ENCODE peak calls at places on chromosomes 2 and 18, in six cellular contexts. One of them, this sample, is unnamed.

GRCh38 chr2:97919858-97920257 is 75.9 kb downstream of the TMEM131 start:
- DNase-seq in HCT116: no peak
- DNase-seq in fibroblast of lung: no peak
- DNase-seq in fibroblast of pulmonary artery: no peak
- DNase-seq in CD8-positive, alpha-beta T cell: no peak
- DNase-seq in astrocyte of the spinal cord: no peak
- DNase-seq in this sample: no peak

GRCh38 chr2:72755647-72756423 is 70.0 kb downstream of the EXOC6B start:
- DNase-seq in HCT116: no peak
- DNase-seq in fibroblast of lung: peak
- DNase-seq in fibroblast of pulmonary artery: peak
- DNase-seq in CD8-positive, alpha-beta T cell: no peak
- DNase-seq in astrocyte of the spinal cord: no peak
- DNase-seq in this sample: peak

GRCh38 chr2:128322651-128323491 is 4.2 kb upstream of the HS6ST1 start:
- DNase-seq in HCT116: no peak
- DNase-seq in fibroblast of lung: no peak
- DNase-seq in fibroblast of pulmonary artery: no peak
- DNase-seq in CD8-positive, alpha-beta T cell: peak
- DNase-seq in astrocyte of the spinal cord: no peak
- DNase-seq in this sample: no peak

GRCh38 chr2:226790436-226790835 is 9.2 kb downstream of the IRS1 start:
- DNase-seq in HCT116: no peak
- DNase-seq in fibroblast of lung: no peak
- DNase-seq in fibroblast of pulmonary artery: no peak
- DNase-seq in CD8-positive, alpha-beta T cell: no peak
- DNase-seq in astrocyte of the spinal cord: no peak
- DNase-seq in this sample: no peak

GRCh38 chr18:59779979-59780378 is 82.8 kb upstream of the CCBE1 start:
- DNase-seq in HCT116: no peak
- DNase-seq in fibroblast of lung: peak
- DNase-seq in fibroblast of pulmonary artery: peak
- DNase-seq in CD8-positive, alpha-beta T cell: no peak
- DNase-seq in astrocyte of the spinal cord: peak
- DNase-seq in this sample: peak

GRCh38 chr2:84494070-84494469 is 22.2 kb upstream of the DNAH6 start:
- DNase-seq in HCT116: no peak
- DNase-seq in fibroblast of lung: peak
- DNase-seq in fibroblast of pulmonary artery: peak
- DNase-seq in CD8-positive, alpha-beta T cell: no peak
- DNase-seq in astrocyte of the spinal cord: peak
- DNase-seq in this sample: no peak

GRCh38 chr2:106974891-106975290 is 88.9 kb upstream of the ST6GAL2 start:
- DNase-seq in HCT116: no peak
- DNase-seq in fibroblast of lung: no peak
- DNase-seq in fibroblast of pulmonary artery: no peak
- DNase-seq in CD8-positive, alpha-beta T cell: no peak
- DNase-seq in astrocyte of the spinal cord: no peak
- DNase-seq in this sample: no peak

GRCh38 chr2:44295636-44296359 is 20.5 kb downstream of the SLC3A1 start:
- DNase-seq in HCT116: no peak
- DNase-seq in fibroblast of lung: no peak
- DNase-seq in fibroblast of pulmonary artery: no peak
- DNase-seq in CD8-positive, alpha-beta T cell: no peak
- DNase-seq in astrocyte of the spinal cord: no peak
- DNase-seq in this sample: no peak

GRCh38 chr2:144505245-144505801 is 14.6 kb downstream of the ZEB2 start:
- DNase-seq in HCT116: no peak
- DNase-seq in fibroblast of lung: peak
- DNase-seq in fibroblast of pulmonary artery: peak
- DNase-seq in CD8-positive, alpha-beta T cell: no peak
- DNase-seq in astrocyte of the spinal cord: peak
- DNase-seq in this sample: peak

GRCh38 chr2:15042824-15043223 is 410.3 kb downstream of the LRATD1 start:
- DNase-seq in HCT116: no peak
- DNase-seq in fibroblast of lung: peak
- DNase-seq in fibroblast of pulmonary artery: peak
- DNase-seq in CD8-positive, alpha-beta T cell: no peak
- DNase-seq in astrocyte of the spinal cord: peak
- DNase-seq in this sample: peak

GRCh38 chr18:9130806-9131205 is 5.8 kb upstream of the ANKRD12 start:
- DNase-seq in HCT116: no peak
- DNase-seq in fibroblast of lung: no peak
- DNase-seq in fibroblast of pulmonary artery: no peak
- DNase-seq in CD8-positive, alpha-beta T cell: no peak
- DNase-seq in astrocyte of the spinal cord: no peak
- DNase-seq in this sample: no peak

GRCh38 chr2:48312126-48312525 is 217.8 kb upstream of the STON1 start:
- DNase-seq in HCT116: no peak
- DNase-seq in fibroblast of lung: peak
- DNase-seq in fibroblast of pulmonary artery: no peak
- DNase-seq in CD8-positive, alpha-beta T cell: no peak
- DNase-seq in astrocyte of the spinal cord: no peak
- DNase-seq in this sample: peak

GRCh38 chr2:96154506-96155380 is 9.5 kb upstream of the DUSP2 start:
- DNase-seq in HCT116: no peak
- DNase-seq in fibroblast of lung: no peak
- DNase-seq in fibroblast of pulmonary artery: no peak
- DNase-seq in CD8-positive, alpha-beta T cell: no peak
- DNase-seq in astrocyte of the spinal cord: no peak
- DNase-seq in this sample: no peak

GRCh38 chr2:60532421-60532820 is 21.0 kb downstream of the BCL11A start:
- DNase-seq in HCT116: no peak
- DNase-seq in fibroblast of lung: no peak
- DNase-seq in fibroblast of pulmonary artery: no peak
- DNase-seq in CD8-positive, alpha-beta T cell: no peak
- DNase-seq in astrocyte of the spinal cord: no peak
- DNase-seq in this sample: no peak

GRCh38 chr18:12086249-12086648 is 7.4 kb upstream of the ANKRD62 start:
- DNase-seq in HCT116: no peak
- DNase-seq in fibroblast of lung: no peak
- DNase-seq in fibroblast of pulmonary artery: no peak
- DNase-seq in CD8-positive, alpha-beta T cell: no peak
- DNase-seq in astrocyte of the spinal cord: no peak
- DNase-seq in this sample: no peak

GRCh38 chr2:230899786-230900185 is 25.3 kb downstream of the GPR55 start:
- DNase-seq in HCT116: no peak
- DNase-seq in fibroblast of lung: no peak
- DNase-seq in fibroblast of pulmonary artery: no peak
- DNase-seq in CD8-positive, alpha-beta T cell: no peak
- DNase-seq in astrocyte of the spinal cord: no peak
- DNase-seq in this sample: no peak

GRCh38 chr2:46489430-46489829 is 10.1 kb downstream of the TMEM247 start:
- DNase-seq in HCT116: no peak
- DNase-seq in fibroblast of lung: no peak
- DNase-seq in fibroblast of pulmonary artery: no peak
- DNase-seq in CD8-positive, alpha-beta T cell: no peak
- DNase-seq in astrocyte of the spinal cord: no peak
- DNase-seq in this sample: no peak

GRCh38 chr2:106078091-106078490 is 116.0 kb downstream of the UXS1 start:
- DNase-seq in HCT116: no peak
- DNase-seq in fibroblast of lung: no peak
- DNase-seq in fibroblast of pulmonary artery: no peak
- DNase-seq in CD8-positive, alpha-beta T cell: peak
- DNase-seq in astrocyte of the spinal cord: no peak
- DNase-seq in this sample: no peak

GRCh38 chr2:44912660-44913059 is 28.8 kb upstream of the SIX3 start:
- DNase-seq in HCT116: no peak
- DNase-seq in fibroblast of lung: peak
- DNase-seq in fibroblast of pulmonary artery: peak
- DNase-seq in CD8-positive, alpha-beta T cell: no peak
- DNase-seq in astrocyte of the spinal cord: no peak
- DNase-seq in this sample: peak

GRCh38 chr18:55275042-55275897 is 312.7 kb downstream of the TCF4 start:
- DNase-seq in HCT116: no peak
- DNase-seq in fibroblast of lung: peak
- DNase-seq in fibroblast of pulmonary artery: peak
- DNase-seq in CD8-positive, alpha-beta T cell: no peak
- DNase-seq in astrocyte of the spinal cord: peak
- DNase-seq in this sample: peak

GRCh38 chr18:42883177-42883576 is 232.3 kb downstream of the RIT2 start:
- DNase-seq in HCT116: no peak
- DNase-seq in fibroblast of lung: no peak
- DNase-seq in fibroblast of pulmonary artery: no peak
- DNase-seq in CD8-positive, alpha-beta T cell: no peak
- DNase-seq in astrocyte of the spinal cord: no peak
- DNase-seq in this sample: no peak

GRCh38 chr18:58584219-58585127 is 44.4 kb downstream of the ALPK2 start:
- DNase-seq in HCT116: no peak
- DNase-seq in fibroblast of lung: peak
- DNase-seq in fibroblast of pulmonary artery: peak
- DNase-seq in CD8-positive, alpha-beta T cell: no peak
- DNase-seq in astrocyte of the spinal cord: peak
- DNase-seq in this sample: peak

GRCh38 chr18:38445485-38446145 is 880.0 kb upstream of the CELF4 start:
- DNase-seq in HCT116: no peak
- DNase-seq in fibroblast of lung: no peak
- DNase-seq in fibroblast of pulmonary artery: no peak
- DNase-seq in CD8-positive, alpha-beta T cell: no peak
- DNase-seq in astrocyte of the spinal cord: no peak
- DNase-seq in this sample: no peak

GRCh38 chr2:224948859-224949258 is 93.4 kb downstream of the DOCK10 start:
- DNase-seq in HCT116: no peak
- DNase-seq in fibroblast of lung: peak
- DNase-seq in fibroblast of pulmonary artery: peak
- DNase-seq in CD8-positive, alpha-beta T cell: no peak
- DNase-seq in astrocyte of the spinal cord: peak
- DNase-seq in this sample: peak

GRCh38 chr2:96683307-96683706 is 40.7 kb downstream of the FER1L5 start:
- DNase-seq in HCT116: no peak
- DNase-seq in fibroblast of lung: no peak
- DNase-seq in fibroblast of pulmonary artery: no peak
- DNase-seq in CD8-positive, alpha-beta T cell: no peak
- DNase-seq in astrocyte of the spinal cord: no peak
- DNase-seq in this sample: no peak

GRCh38 chr2:61978522-61978921 is 73.0 kb downstream of the COMMD1 start:
- DNase-seq in HCT116: no peak
- DNase-seq in fibroblast of lung: no peak
- DNase-seq in fibroblast of pulmonary artery: peak
- DNase-seq in CD8-positive, alpha-beta T cell: no peak
- DNase-seq in astrocyte of the spinal cord: no peak
- DNase-seq in this sample: no peak

GRCh38 chr18:48020337-48021250 is 90.1 kb upstream of the SMAD2 start:
- DNase-seq in HCT116: no peak
- DNase-seq in fibroblast of lung: no peak
- DNase-seq in fibroblast of pulmonary artery: no peak
- DNase-seq in CD8-positive, alpha-beta T cell: no peak
- DNase-seq in astrocyte of the spinal cord: no peak
- DNase-seq in this sample: no peak
- TF ChIP-seq CTCF in HCT116: no peak
- TF ChIP-seq CTCF in fibroblast of lung: no peak
- TF ChIP-seq CTCF in fibroblast of pulmonary artery: no peak
- TF ChIP-seq CTCF in CD8-positive, alpha-beta T cell: no peak
- TF ChIP-seq CTCF in astrocyte of the spinal cord: no peak
- TF ChIP-seq CTCF in this sample: no peak

DNA sequence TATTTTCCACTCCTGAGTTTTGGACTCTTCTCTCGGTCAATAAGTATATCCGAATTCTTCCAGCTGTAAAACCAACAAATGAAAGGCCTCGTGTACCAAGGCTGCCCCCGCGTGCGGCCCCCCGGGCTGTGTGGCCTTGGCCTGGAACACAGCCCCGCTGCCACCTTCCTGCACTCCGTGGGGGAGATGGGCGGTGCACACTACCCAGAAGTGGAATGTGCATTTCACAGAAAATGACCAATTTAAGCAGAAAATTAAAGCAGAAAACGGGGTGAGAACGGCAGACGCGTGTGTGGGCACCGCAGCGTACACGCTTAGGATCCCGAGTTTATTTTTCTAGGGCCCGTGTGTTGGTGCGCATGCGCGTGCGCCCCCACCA is 34.4 kb upstream of the ZNF516 start:
- DNase-seq in HCT116: no peak
- DNase-seq in fibroblast of lung: no peak
- DNase-seq in fibroblast of pulmonary artery: no peak
- DNase-seq in CD8-positive, alpha-beta T cell: no peak
- DNase-seq in astrocyte of the spinal cord: no peak
- DNase-seq in this sample: no peak
- H3K4me3 ChIP-seq in HCT116: no peak
- H3K4me3 ChIP-seq in fibroblast of lung: peak
- H3K4me3 ChIP-seq in fibroblast of pulmonary artery: peak
- H3K4me3 ChIP-seq in CD8-positive, alpha-beta T cell: peak
- H3K4me3 ChIP-seq in astrocyte of the spinal cord: no peak
- H3K4me3 ChIP-seq in this sample: no peak

DNA sequence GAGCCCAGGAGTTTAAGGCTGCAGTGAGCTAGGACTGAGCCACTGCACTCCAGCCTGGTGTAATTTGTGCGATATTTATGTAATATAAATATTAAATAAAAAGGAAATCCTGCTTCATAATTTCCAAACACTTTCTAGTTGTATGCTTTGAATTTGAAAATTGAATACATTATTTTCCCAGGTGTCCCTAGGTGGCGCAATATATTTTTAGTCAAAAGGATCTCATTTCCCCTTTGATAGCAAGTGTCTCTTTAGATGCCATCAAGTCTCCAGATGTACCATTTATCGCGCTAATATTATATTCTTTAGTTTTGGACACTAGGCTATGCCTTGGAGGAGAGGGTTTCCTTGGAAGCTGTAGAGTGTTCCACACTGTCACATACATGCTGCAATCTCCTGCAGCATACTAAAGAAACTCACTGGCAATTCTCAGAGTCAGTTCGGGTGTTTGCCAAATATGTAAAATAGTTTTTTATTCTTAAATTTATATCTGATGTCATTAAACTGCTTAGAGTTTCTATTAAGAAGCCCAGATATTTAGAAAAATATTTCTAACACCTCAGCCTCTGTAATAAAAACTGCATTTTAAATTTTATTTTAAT is 5.6 kb upstream of the WDR7 start:
- DNase-seq in HCT116: peak
- DNase-seq in fibroblast of lung: no peak
- DNase-seq in fibroblast of pulmonary artery: no peak
- DNase-seq in CD8-positive, alpha-beta T cell: no peak
- DNase-seq in astrocyte of the spinal cord: no peak
- DNase-seq in this sample: peak
- TF ChIP-seq CTCF in HCT116: no peak
- TF ChIP-seq CTCF in fibroblast of lung: peak
- TF ChIP-seq CTCF in fibroblast of pulmonary artery: peak
- TF ChIP-seq CTCF in CD8-positive, alpha-beta T cell: peak
- TF ChIP-seq CTCF in astrocyte of the spinal cord: peak
- TF ChIP-seq CTCF in this sample: peak

GRCh38 chr18:21602302-21602592 is 1.7 kb upstream of the ESCO1 start:
- DNase-seq in HCT116: no peak
- DNase-seq in fibroblast of lung: no peak
- DNase-seq in fibroblast of pulmonary artery: no peak
- DNase-seq in CD8-positive, alpha-beta T cell: no peak
- DNase-seq in astrocyte of the spinal cord: no peak
- DNase-seq in this sample: no peak

GRCh38 chr18:21598726-21599584 is 1.5 kb downstream of the ESCO1 start:
- DNase-seq in HCT116: peak
- DNase-seq in fibroblast of lung: no peak
- DNase-seq in fibroblast of pulmonary artery: peak
- DNase-seq in CD8-positive, alpha-beta T cell: no peak
- DNase-seq in astrocyte of the spinal cord: no peak
- DNase-seq in this sample: no peak

GRCh38 chr18:21597616-21598015 is 2.9 kb downstream of the ESCO1 start:
- DNase-seq in HCT116: no peak
- DNase-seq in fibroblast of lung: no peak
- DNase-seq in fibroblast of pulmonary artery: no peak
- DNase-seq in CD8-positive, alpha-beta T cell: no peak
- DNase-seq in astrocyte of the spinal cord: no peak
- DNase-seq in this sample: no peak

GRCh38 chr18:21600526-21601410 is at the start of gene ESCO1:
- DNase-seq in HCT116: peak
- DNase-seq in fibroblast of lung: peak
- DNase-seq in fibroblast of pulmonary artery: peak
- DNase-seq in CD8-positive, alpha-beta T cell: peak
- DNase-seq in astrocyte of the spinal cord: peak
- DNase-seq in this sample: peak

GRCh38 chr18:21599585-21600525 is 649 bp downstream of the ESCO1 start:
- DNase-seq in HCT116: no peak
- DNase-seq in fibroblast of lung: peak
- DNase-seq in fibroblast of pulmonary artery: peak
- DNase-seq in CD8-positive, alpha-beta T cell: no peak
- DNase-seq in astrocyte of the spinal cord: peak
- DNase-seq in this sample: peak
- H3K4me3 ChIP-seq in HCT116: peak
- H3K4me3 ChIP-seq in fibroblast of lung: peak
- H3K4me3 ChIP-seq in fibroblast of pulmonary artery: peak
- H3K4me3 ChIP-seq in CD8-positive, alpha-beta T cell: peak
- H3K4me3 ChIP-seq in astrocyte of the spinal cord: peak
- H3K4me3 ChIP-seq in this sample: peak